ENCODE peak calls at places on chromosomes 1 and 21, in eight cellular contexts. A is progenitor cell of endocrine pancreas, R is uterus, T is gastrocnemius medialis, Z is Calu3, E is tibial nerve, Y is mesothelial cell of epicardium, G is neural progenitor cell. H is an unnamed sample.

GRCh38 chr1:171676823-171677222 is 24.3 kb upstream of the MYOC start:
- DNase-seq in R (no peak), A (no peak), Y (no peak), Z (no peak), E (no peak), G (no peak), T (no peak), H (no peak)

GRCh38 chr1:45348966-45349677 is 8.9 kb upstream of the MUTYH start:
- DNase-seq in Y (no peak), R (no peak), E (no peak), T (peak), G (no peak), Z (no peak), A (no peak), H (no peak)

GRCh38 chr1:160128636-160129035 is 13.1 kb downstream of the ATP1A2 start:
- DNase-seq in G (no peak), E (no peak), Y (no peak), A (no peak), T (no peak), Z (no peak), R (no peak), H (no peak)

GRCh38 chr1:108182854-108183253 is 17.3 kb downstream of the SLC25A24 start:
- DNase-seq in G (no peak), T (no peak), Z (no peak), A (no peak), Y (no peak), R (no peak), E (no peak), H (no peak)

GRCh38 chr1:108826081-108826635 is 30.7 kb downstream of the AKNAD1 start:
- DNase-seq in R (no peak), E (no peak), G (no peak), T (no peak), Y (no peak), Z (no peak), A (no peak), H (no peak)

GRCh38 chr1:29648798-29649374 is 412.6 kb downstream of the PTPRU start:
- DNase-seq in Z (no peak), G (no peak), A (no peak), E (no peak), T (no peak), R (no peak), Y (peak), H (no peak)

GRCh38 chr1:1200876-1201810 is 5.2 kb downstream of the TNFRSF18 start:
- DNase-seq in T (no peak), Z (peak), Y (peak), R (peak), A (no peak), E (no peak), G (peak), H (peak)

GRCh38 chr1:23827717-23828116 is 2.5 kb upstream of the HMGCL start:
- DNase-seq in Y (no peak), Z (no peak), R (no peak), A (no peak), E (no peak), T (no peak), G (no peak), H (no peak)

GRCh38 chr21:41431788-41432548 is 5.9 kb downstream of the MX1 start:
- DNase-seq in G (no peak), T (no peak), A (no peak), E (no peak), Y (no peak), R (no peak), Z (no peak), H (no peak)

GRCh38 chr1:36268981-36269380 is 37.2 kb upstream of the SH3D21 start:
- DNase-seq in G (no peak), R (no peak), T (no peak), A (no peak), Z (no peak), Y (no peak), E (no peak), H (no peak)

GRCh38 chr21:42080788-42081083 is 9.6 kb downstream of the UMODL1 start:
- DNase-seq in T (peak), Y (no peak), E (no peak), A (no peak), G (no peak), Z (no peak), R (no peak), H (no peak)

GRCh38 chr1:205179842-205180241 is 31.7 kb downstream of the DSTYK start:
- DNase-seq in G (no peak), Z (no peak), T (no peak), E (no peak), Y (no peak), A (no peak), R (no peak), H (no peak)

GRCh38 chr1:164617607-164618564 is 58.9 kb downstream of the PBX1 start:
- DNase-seq in A (no peak), Z (peak), T (no peak), R (no peak), Y (no peak), G (peak), E (no peak), H (no peak)

GRCh38 chr1:98661544-98662353 is at the start of gene SNX7:
- DNase-seq in E (peak), T (peak), Z (peak), A (peak), Y (peak), R (peak), G (peak), H (peak)

GRCh38 chr1:52613611-52614373 is 11.6 kb downstream of the GPX7 start:
- DNase-seq in R (no peak), G (no peak), Y (no peak), Z (no peak), T (no peak), E (no peak), A (no peak), H (no peak)

GRCh38 chr1:180975551-180975950 is 47.1 kb downstream of the STX6 start:
- DNase-seq in A (no peak), Z (no peak), E (no peak), G (no peak), T (no peak), R (no peak), Y (no peak), H (no peak)

GRCh38 chr1:48058135-48058534 is 61.0 kb upstream of the TRABD2B start:
- DNase-seq in Y (no peak), R (no peak), G (no peak), T (no peak), E (no peak), Z (no peak), A (no peak), H (no peak)

DNA sequence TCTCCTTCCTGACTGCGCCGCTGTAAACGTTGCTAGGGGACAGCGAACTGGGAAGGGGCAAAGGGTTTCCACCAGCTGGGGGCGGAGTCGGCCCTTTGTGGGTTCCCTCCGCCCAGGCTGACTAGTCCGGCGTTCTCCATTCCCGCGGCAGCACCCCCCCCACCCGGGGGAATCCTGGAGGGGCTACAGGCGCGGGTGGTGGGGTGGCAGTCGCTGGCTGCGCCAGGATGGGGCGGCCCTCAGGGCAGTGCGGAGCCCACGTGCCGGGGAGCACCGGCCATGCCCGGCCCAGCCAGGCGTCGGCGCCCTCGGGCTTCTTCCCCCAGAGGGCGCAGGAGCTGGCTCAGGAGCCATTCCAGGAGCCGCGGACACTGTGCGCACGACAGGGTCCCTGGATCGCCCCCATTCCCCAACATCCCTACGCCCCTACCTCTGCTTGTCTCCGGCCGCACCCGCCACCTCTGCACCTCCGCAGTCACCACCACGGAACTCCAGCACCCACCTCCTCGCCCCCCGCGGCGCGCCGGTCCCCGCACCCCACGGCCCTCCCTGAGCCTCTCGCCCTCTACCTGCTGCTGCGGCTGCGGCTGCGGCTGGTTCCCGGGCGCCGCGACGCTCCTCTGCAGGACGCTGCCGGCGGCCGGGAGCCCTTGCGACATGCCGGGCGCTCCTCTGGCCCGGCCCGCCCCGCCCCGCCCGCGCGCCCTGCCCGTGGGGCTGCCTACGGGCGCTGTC is 369 bp downstream of the BATF3 start:
- DNase-seq in Z (peak), E (no peak), R (peak), Y (peak), G (peak), T (no peak), A (peak), H (peak)
- TF ChIP-seq CTCF in Z (peak), E (peak), R (peak), Y (peak), G (peak), T (peak), A (peak), H (peak)

GRCh38 chr1:63918395-63918945 is 144.7 kb downstream of the ROR1 start:
- DNase-seq in E (no peak), Y (no peak), G (no peak), A (no peak), Z (no peak), R (no peak), T (no peak), H (no peak)

GRCh38 chr1:63916485-63917360 is 142.9 kb downstream of the ROR1 start:
- DNase-seq in Z (peak), E (no peak), Y (no peak), R (no peak), A (no peak), G (no peak), T (no peak), H (no peak)

GRCh38 chr1:63915121-63915520 is 141.3 kb downstream of the ROR1 start:
- DNase-seq in T (no peak), Z (no peak), E (no peak), A (no peak), G (peak), R (no peak), Y (no peak), H (no peak)

GRCh38 chr1:63920154-63921117 is 146.6 kb downstream of the ROR1 start:
- DNase-seq in A (no peak), Y (peak), T (no peak), Z (peak), G (no peak), E (no peak), R (no peak), H (no peak)

DNA sequence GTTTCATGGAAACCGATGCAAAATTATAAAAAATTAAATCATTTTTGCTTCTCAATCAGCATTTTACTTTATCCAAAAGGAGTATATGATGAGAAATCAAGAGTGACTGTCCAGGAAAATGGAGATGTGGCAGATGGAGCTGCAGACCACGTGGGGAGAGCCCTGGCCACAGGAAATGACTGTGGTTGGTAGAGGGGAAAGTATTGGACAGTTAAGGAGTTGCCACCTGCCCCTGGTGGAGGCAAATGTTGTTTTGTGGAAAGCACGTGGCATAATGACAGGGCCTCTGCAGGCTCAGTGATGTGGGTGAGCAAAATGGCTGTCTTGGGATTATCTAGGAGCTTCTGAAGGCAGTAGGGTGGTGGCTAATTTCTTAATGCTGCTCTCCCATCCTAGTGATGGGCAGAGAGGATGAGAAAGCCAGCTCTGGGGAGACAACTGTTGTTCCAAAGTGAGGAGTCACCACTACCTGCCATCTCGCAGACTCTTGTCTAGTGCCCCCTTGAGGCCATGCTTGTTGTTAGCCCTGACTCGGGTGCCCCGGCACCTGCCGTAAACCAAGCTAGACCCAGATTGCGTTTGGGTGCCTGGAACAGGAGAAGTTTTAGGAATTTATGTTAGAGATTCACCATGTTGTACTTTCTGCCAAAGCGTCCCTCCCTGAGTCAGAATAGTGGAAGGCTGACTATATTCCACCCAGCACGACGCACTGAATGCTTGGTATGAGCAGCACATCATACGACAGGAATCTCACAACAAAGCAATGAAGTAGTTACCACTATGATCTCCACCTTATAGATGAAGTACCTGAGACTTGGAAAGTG is 144.0 kb downstream of the ROR1 start:
- DNase-seq in Z (peak), R (no peak), G (peak), A (no peak), T (no peak), E (no peak), Y (no peak), H (peak)
- TF ChIP-seq CTCF in Z (peak), R (no peak), G (peak), A (peak), T (no peak), E (no peak), Y (no peak), H (no peak)

DNA sequence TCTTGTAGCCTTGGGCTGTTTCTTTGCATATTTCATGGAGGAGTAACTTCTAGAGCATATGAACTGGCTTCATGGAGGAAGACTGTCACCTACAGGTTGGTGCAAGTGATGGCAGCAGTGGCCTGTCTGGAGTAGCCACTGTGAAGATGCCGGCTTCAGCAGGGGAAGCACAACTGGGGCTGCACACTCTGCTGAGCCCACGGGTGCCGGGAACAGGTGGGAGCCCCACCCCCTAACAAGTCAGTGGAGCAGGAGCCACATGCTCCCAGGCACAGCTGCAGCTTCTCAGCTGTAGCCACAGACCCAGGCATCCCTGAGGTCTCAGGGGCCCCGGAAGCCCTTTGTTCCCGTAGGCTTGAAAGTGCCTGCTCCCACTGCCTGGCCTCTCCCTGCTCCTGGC is 43.2 kb upstream of the C1orf185 start:
- DNase-seq in Z (peak), T (no peak), A (no peak), Y (no peak), G (peak), R (no peak), E (no peak), H (no peak)
- TF ChIP-seq CTCF in Z (peak), T (no peak), A (peak), Y (no peak), G (peak), R (no peak), E (no peak), H (no peak)

GRCh38 chr1:220878223-220879081 is 791 bp upstream of the HLX start:
- DNase-seq in R (no peak), A (no peak), Z (no peak), G (peak), Y (no peak), E (no peak), T (no peak), H (peak)
- TF ChIP-seq CTCF in R (no peak), A (no peak), Z (no peak), G (no peak), Y (no peak), E (no peak), T (no peak), H (no peak)

GRCh38 chr1:167553136-167554027 is at the start of gene CREG1:
- DNase-seq in A (peak), G (peak), R (peak), Y (peak), T (peak), E (peak), Z (peak), H (peak)
- TF ChIP-seq CTCF in A (peak), G (peak), R (peak), Y (no peak), T (no peak), E (peak), Z (no peak), H (no peak)

H was measured in glutamatergic neuron.